ENCODE peak calls at places on chromosomes 6 and 20, in five cellular contexts. F, E, T, P and K are unnamed samples.

GRCh38 chr20:62544505-62545055 is 68.8 kb upstream of the GATA5 start:
- DNase-seq in F (no peak), E (no peak), T (no peak), P (no peak), K (no peak)

GRCh38 chr6:109103942-109104341 is 8.6 kb downstream of the CEP57L1 start:
- DNase-seq in F (no peak), E (no peak), T (no peak), P (no peak), K (no peak)

GRCh38 chr6:29976588-29977424 is 34.5 kb downstream of the HLA-A start:
- DNase-seq in F (peak), E (peak), T (peak), P (no peak), K (peak)

GRCh38 chr6:41258196-41258493 is 28.3 kb downstream of the TREM1 start:
- DNase-seq in F (no peak), E (no peak), T (no peak), P (no peak), K (no peak)

GRCh38 chr6:72524011-72524645 is 97.7 kb upstream of the KCNQ5 start:
- DNase-seq in F (no peak), E (no peak), T (no peak), P (no peak), K (no peak)

GRCh38 chr20:36941403-36941835 is 10.1 kb downstream of the SAMHD1 start:
- DNase-seq in F (no peak), E (no peak), T (no peak), P (no peak), K (no peak)

GRCh38 chr6:36851149-36851614 is 11.9 kb upstream of the CPNE5 start:
- DNase-seq in F (peak), E (peak), T (peak), P (no peak), K (no peak)

GRCh38 chr20:6017880-6018279 is 36.0 kb downstream of the LRRN4 start:
- DNase-seq in F (no peak), E (no peak), T (no peak), P (no peak), K (no peak)

GRCh38 chr20:63580796-63581461 is 6.9 kb upstream of the HELZ2 start:
- DNase-seq in F (peak), E (no peak), T (peak), P (peak), K (peak)

GRCh38 chr20:50242863-50243609 is 52.4 kb downstream of the CEBPB start:
- DNase-seq in F (no peak), E (peak), T (peak), P (no peak), K (peak)

GRCh38 chr20:35134472-35134871 is 12.7 kb downstream of the EDEM2 start:
- DNase-seq in F (no peak), E (no peak), T (no peak), P (no peak), K (no peak)

GRCh38 chr6:11215773-11216172 is 16.7 kb downstream of the NEDD9 start:
- DNase-seq in F (no peak), E (no peak), T (peak), P (no peak), K (no peak)

GRCh38 chr6:2166717-2167116 is 78.7 kb downstream of the GMDS start:
- DNase-seq in F (peak), E (peak), T (no peak), P (peak), K (no peak)

DNA sequence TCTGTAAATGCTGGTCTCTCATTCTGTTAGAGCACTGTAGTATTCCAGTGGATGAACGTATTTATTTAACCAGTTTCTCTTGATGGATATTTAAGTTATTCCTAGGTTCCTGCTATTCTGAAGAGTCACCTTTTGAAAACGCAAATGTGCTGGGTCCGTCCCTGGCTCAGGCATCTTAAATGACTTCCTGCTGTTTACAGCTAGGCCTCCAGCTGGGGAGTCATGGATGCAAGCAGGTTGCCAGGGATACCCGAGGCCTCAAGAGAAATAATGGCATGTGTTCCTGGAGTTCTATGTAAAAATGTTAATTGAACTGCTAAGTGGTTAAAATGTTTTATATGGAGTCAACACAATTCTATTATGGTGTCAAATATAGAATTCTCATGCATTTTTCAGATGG is 61.0 kb upstream of the TGM3 start:
- DNase-seq in F (peak), E (no peak), T (no peak), P (no peak), K (no peak)
- H3K27ac ChIP-seq in F (no peak), E (no peak), T (no peak), P (no peak), K (no peak)

DNA sequence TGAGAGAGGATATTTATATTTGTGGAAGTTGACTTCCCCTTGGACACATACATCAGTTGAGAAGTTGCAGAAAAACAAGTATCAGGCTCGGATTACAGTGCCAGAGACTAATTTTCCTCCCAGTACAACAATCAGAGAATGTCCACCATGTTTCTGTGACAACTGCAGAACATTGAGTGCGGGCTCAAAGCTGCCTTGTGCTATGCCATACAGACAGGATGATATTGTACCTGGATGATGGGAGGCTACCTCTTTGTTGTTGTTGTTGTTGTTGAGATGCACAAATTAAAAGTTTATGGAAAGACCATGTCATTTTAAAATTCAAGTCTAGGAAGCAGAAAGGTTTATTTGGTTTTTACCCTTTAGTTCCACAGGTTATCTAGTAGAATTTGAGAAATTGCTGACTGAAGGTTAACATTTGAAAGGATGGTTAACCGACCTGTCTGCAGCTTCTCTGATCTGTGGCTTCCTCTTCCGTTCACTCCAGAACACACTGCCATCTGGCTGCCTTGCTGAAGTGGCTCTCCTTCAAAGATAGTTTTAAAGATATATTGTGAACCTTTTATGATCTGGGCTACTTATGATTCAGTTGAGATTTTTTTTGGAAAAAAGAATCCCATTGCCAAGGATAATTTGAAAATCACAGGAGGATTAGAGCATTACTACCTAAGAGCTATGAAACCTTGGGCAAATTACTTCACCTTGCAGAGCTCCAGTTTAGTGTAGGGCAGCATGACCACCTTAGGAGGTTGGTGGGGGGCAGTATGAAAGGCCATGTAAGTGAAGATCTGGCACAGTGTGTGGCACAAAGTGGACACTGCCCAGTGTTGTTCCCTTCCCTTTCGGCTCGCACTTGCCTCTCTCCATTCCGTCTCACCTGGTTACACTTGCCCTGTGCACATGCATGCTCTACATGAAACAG is 15.9 kb downstream of the TMEM200A start:
- DNase-seq in F (no peak), E (no peak), T (no peak), P (no peak), K (no peak)
- H3K27ac ChIP-seq in F (no peak), E (no peak), T (no peak), P (no peak), K (no peak)

GRCh38 chr6:3748208-3748701 is 3.3 kb downstream of the PXDC1 start:
- DNase-seq in F (peak), E (peak), T (peak), P (peak), K (peak)
- H3K27ac ChIP-seq in F (no peak), E (no peak), T (peak), P (peak), K (peak)

GRCh38 chr6:116408476-116408875 is 37.7 kb downstream of the DSE start:
- DNase-seq in F (no peak), E (no peak), T (no peak), P (no peak), K (no peak)

GRCh38 chr6:116410945-116411623 is 40.3 kb downstream of the DSE start:
- DNase-seq in F (no peak), E (no peak), T (peak), P (no peak), K (no peak)

GRCh38 chr6:116409756-116410155 is 39.0 kb downstream of the DSE start:
- DNase-seq in F (no peak), E (no peak), T (no peak), P (no peak), K (no peak)

GRCh38 chr6:116413357-116413756 is 42.6 kb downstream of the DSE start:
- DNase-seq in F (no peak), E (no peak), T (no peak), P (no peak), K (no peak)

GRCh38 chr6:116412270-116412669 is 41.5 kb downstream of the DSE start:
- DNase-seq in F (peak), E (no peak), T (no peak), P (no peak), K (no peak)
- H3K27ac ChIP-seq in F (no peak), E (no peak), T (no peak), P (no peak), K (no peak)